ENCODE peak calls at places on chromosome 9, in six cellular contexts. A, O, S, V, B and U are unnamed samples.

GRCh38 chr9:36486933-36487481 is 85.7 kb upstream of the MELK start:
- DNase-seq in A (peak), O (peak), S (no peak), V (peak), B (peak), U (no peak)

GRCh38 chr9:106324596-106325280 is 538.2 kb upstream of the ZNF462 start:
- DNase-seq in A (no peak), O (no peak), S (no peak), V (no peak), B (no peak), U (no peak)

GRCh38 chr9:98533132-98533531 is 175.6 kb downstream of the GABBR2 start:
- DNase-seq in A (no peak), O (no peak), S (no peak), V (no peak), B (no peak), U (no peak)

GRCh38 chr9:120696551-120697230 is 17.6 kb downstream of the MEGF9 start:
- DNase-seq in A (no peak), O (no peak), S (no peak), V (peak), B (no peak), U (no peak)

GRCh38 chr9:114274217-114274616 is 48.7 kb upstream of the ORM1 start:
- DNase-seq in A (peak), O (no peak), S (no peak), V (no peak), B (no peak), U (no peak)

GRCh38 chr9:69085523-69086283 is 50.2 kb downstream of the FXN start:
- DNase-seq in A (peak), O (peak), S (no peak), V (peak), B (no peak), U (peak)

GRCh38 chr9:20463823-20464222 is 158.5 kb downstream of the MLLT3 start:
- DNase-seq in A (no peak), O (no peak), S (no peak), V (no peak), B (no peak), U (no peak)

GRCh38 chr9:135034106-135034505 is 53.4 kb upstream of the OLFM1 start:
- DNase-seq in A (no peak), O (no peak), S (no peak), V (no peak), B (no peak), U (no peak)

GRCh38 chr9:100087218-100087617 is 11.6 kb downstream of the ERP44 start:
- DNase-seq in A (no peak), O (peak), S (no peak), V (peak), B (peak), U (peak)

GRCh38 chr9:91034976-91035824 is 233.6 kb downstream of the SYK start:
- DNase-seq in A (no peak), O (no peak), S (no peak), V (no peak), B (peak), U (no peak)

GRCh38 chr9:33159760-33160127 is 7.4 kb downstream of the B4GALT1 start:
- DNase-seq in A (peak), O (peak), S (no peak), V (peak), B (peak), U (peak)
- H3K4me3 ChIP-seq in A (peak), O (no peak), S (peak), V (no peak), B (peak), U (peak)

GRCh38 chr9:131385296-131385695 is 8.6 kb upstream of the PRRC2B start:
- DNase-seq in A (no peak), O (no peak), S (no peak), V (no peak), B (no peak), U (no peak)

GRCh38 chr9:131390990-131391389 is 2.9 kb upstream of the PRRC2B start:
- DNase-seq in A (no peak), O (no peak), S (no peak), V (no peak), B (no peak), U (no peak)

GRCh38 chr9:131387394-131387793 is 6.5 kb upstream of the PRRC2B start:
- DNase-seq in A (no peak), O (no peak), S (no peak), V (no peak), B (no peak), U (no peak)

GRCh38 chr9:131382850-131383729 is 10.8 kb upstream of the PRRC2B start:
- DNase-seq in A (peak), O (peak), S (peak), V (peak), B (no peak), U (peak)

GRCh38 chr9:131386258-131386657 is 7.6 kb upstream of the PRRC2B start:
- DNase-seq in A (no peak), O (no peak), S (no peak), V (no peak), B (no peak), U (no peak)
- TF ChIP-seq CTCF in A (no peak), O (no peak), S (no peak), V (no peak), B (peak), U (peak)

GRCh38 chr9:5580650-5581049 is 48.3 kb upstream of the RIC1 start:
- DNase-seq in A (no peak), O (no peak), S (no peak), V (peak), B (peak), U (no peak)
- H3K4me3 ChIP-seq in A (no peak), O (no peak), S (no peak), V (no peak), B (no peak), U (no peak)

GRCh38 chr9:133461975-133462374 is 2.2 kb downstream of the CACFD1 start:
- DNase-seq in A (no peak), O (no peak), S (no peak), V (no peak), B (no peak), U (no peak)
- TF ChIP-seq CTCF in A (no peak), O (no peak), S (no peak), V (no peak), B (peak), U (no peak)

DNA sequence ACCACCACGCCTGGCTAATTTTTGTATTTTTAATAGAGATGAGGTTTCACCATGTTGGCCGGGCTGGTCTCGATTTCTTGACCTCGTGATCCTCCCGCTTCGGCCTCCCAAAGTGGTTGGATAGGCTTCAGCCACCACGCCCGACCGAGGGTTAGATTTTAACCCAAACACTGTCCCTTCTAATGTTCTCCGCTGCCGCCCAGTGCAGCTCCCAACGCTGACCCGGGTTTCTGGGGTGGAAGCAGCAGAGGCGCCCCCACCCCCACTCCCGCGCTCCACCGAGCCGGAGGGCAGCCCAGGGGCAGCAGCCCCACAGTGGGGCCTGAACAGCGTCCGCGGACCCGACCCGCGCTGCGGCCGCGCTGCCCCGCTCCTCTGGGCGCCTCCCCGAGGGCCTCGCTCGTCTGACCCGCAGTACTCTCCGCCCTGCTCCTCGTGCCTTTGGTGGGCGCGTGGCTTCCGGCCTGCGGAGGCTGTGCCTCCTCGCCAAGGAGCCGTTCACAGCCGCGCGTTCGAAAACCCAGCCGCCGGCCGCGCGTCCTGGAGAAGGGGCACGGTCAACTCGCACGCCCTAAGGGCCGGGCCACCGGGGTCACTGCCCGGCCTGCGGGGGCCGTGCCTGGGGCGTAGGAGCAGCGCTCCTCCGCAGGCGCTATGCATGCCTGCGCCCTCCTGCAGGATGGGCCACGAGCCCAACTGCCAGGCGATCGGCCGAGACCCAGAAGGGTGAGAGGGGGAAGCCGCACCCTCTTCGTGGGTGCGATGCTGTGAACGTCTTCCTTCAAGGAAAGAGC is 83.0 kb downstream of the HSD17B3 start:
- DNase-seq in A (no peak), O (peak), S (no peak), V (no peak), B (no peak), U (no peak)
- H3K4me3 ChIP-seq in A (peak), O (no peak), S (no peak), V (no peak), B (no peak), U (no peak)

DNA sequence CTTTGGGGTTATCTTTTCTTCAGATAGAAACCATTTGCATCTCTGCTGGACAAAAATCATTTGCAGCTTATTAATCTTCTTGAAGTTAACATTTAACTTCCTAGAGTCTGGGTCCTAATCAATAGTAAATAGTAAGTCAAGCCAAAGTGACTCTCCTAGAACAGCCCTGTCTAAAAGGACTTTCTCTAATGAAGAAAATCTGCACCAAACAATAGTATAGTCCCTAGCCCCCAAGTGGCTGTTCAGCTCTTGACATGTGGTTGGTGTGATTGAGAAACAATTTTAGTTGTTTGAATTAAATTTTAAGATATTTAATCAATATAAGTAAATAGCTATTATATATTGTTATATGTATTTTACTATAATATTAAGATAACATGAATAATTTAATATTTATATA is 64.6 kb upstream of the SHB start:
- DNase-seq in A (no peak), O (no peak), S (no peak), V (no peak), B (no peak), U (no peak)
- TF ChIP-seq CTCF in A (no peak), O (no peak), S (no peak), V (no peak), B (no peak), U (no peak)

DNA sequence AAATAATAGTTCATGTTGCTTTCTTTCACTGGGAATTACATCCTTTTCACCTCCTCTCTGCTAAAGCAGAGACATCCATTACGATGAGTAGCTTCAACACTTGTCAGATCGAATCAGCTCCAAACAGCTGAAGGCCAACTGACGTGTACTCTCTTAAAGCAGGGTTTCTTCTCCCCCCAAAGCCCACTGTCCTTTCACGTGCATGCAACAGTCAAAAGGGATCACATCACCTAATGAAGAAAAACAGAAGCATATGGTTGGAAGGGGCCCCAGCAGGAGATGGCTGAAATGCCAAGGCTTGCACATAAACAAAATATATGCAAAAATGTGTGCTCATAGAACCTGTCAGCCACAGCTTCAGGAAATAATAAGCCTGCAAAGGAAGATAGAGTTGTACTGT is 421.6 kb downstream of the ANXA1 start:
- DNase-seq in A (no peak), O (no peak), S (no peak), V (no peak), B (no peak), U (no peak)
- H3K4me3 ChIP-seq in A (no peak), O (no peak), S (no peak), V (no peak), B (no peak), U (no peak)

GRCh38 chr9:38067611-38067891 is 1.5 kb downstream of the SHB start:
- DNase-seq in A (peak), O (no peak), S (no peak), V (peak), B (no peak), U (no peak)

GRCh38 chr9:38066907-38067610 is 2.0 kb downstream of the SHB start:
- DNase-seq in A (peak), O (peak), S (no peak), V (peak), B (peak), U (peak)

GRCh38 chr9:38067892-38068615 is 973 bp downstream of the SHB start:
- DNase-seq in A (no peak), O (no peak), S (no peak), V (no peak), B (no peak), U (no peak)

GRCh38 chr9:38068616-38068865 is 486 bp downstream of the SHB start:
- DNase-seq in A (peak), O (peak), S (no peak), V (peak), B (peak), U (peak)

DNA sequence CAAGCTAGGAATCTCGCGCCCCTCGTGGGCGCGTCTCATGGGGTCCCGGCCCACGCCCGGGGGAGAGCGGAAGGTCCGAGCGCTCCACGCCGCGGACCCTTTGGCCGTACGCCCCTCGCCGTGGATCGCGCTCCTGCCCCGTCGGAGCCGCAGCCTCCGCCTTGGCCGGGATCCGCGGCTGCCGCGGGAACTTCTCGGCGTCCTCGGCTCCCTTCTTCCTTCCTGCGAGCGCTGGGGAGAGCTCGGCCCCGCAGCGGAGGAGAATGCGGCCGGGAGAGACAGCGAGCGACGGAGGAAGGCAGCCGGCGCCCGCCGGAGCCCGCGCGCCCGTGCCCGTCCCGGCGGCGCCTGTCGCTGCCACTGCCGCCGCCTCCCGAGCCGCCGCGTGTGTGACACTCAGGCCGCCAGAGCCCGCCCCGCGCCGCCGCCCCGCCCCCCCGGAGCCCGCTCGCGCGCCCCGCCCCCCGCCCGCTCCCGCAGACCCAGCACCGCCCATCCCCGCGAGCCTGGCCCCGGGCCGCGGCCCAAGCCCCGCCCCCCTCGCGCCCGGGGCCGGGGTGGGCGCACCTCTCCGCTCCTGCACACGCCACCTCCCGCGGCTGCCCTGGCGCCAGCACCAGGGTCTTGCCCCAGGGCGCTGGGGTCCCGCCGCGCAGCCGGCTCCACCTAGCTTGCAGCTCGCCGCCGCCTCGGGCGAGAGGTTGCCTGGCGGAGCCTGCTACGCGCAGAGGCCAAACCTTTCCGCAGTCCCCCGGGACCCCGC is at the start of gene SHB:
- DNase-seq in A (peak), O (peak), S (no peak), V (peak), B (peak), U (peak)
- TF ChIP-seq CTCF in A (no peak), O (no peak), S (no peak), V (no peak), B (no peak), U (peak)